ENCODE peak calls at places on chromosomes 6 and 20, in ten cellular contexts. I, Y, V, F, C, D, H, J, P and S are unnamed samples.

GRCh38 chr6:110255356-110255755 is 75.1 kb downstream of the CDC40 start:
- DNase-seq in I (no peak), Y (no peak), V (no peak), F (no peak), C (peak; percentile 78), D (no peak), H (peak; percentile 33), J (peak; percentile 41), P (peak; percentile 4), S (no peak)

GRCh38 chr6:167116109-167116837 is 6.6 kb upstream of the CCR6 start:
- DNase-seq in I (no peak), Y (no peak), V (peak; percentile 12), F (no peak), C (peak; percentile 36), D (no peak), H (no peak), J (no peak), P (no peak), S (no peak)

GRCh38 chr6:166446567-166447065 is 63.9 kb upstream of the MPC1 start:
- DNase-seq in I (no peak), Y (peak; percentile 20), V (no peak), F (no peak), C (no peak), D (no peak), H (no peak), J (no peak), P (no peak), S (no peak)

GRCh38 chr6:17768388-17768787 is 61.7 kb upstream of the NUP153 start:
- DNase-seq in I (no peak), Y (no peak), V (no peak), F (no peak), C (peak; percentile 66), D (no peak), H (peak; percentile 32), J (peak; percentile 23), P (no peak), S (no peak)

GRCh38 chr6:33696538-33697518 is 14.7 kb downstream of the UQCC2 start:
- DNase-seq in I (peak; percentile 55), Y (peak; percentile 77), V (peak; percentile 38), F (no peak), C (no peak), D (no peak), H (peak; percentile 85), J (no peak), P (peak; percentile 76), S (no peak)

GRCh38 chr6:56927538-56928453 is 27.1 kb upstream of the BEND6 start:
- DNase-seq in I (no peak), Y (no peak), V (no peak), F (no peak), C (no peak), D (no peak), H (peak; percentile 24), J (no peak), P (no peak), S (no peak)

GRCh38 chr20:10074513-10074912 is 39.7 kb downstream of the ANKEF1 start:
- DNase-seq in I (no peak), Y (no peak), V (no peak), F (no peak), C (no peak), D (no peak), H (peak; percentile 90), J (no peak), P (no peak), S (peak; percentile 4)

GRCh38 chr6:89368107-89368506 is 15.6 kb upstream of the UBE2J1 start:
- DNase-seq in I (peak; percentile 68), Y (peak; percentile 63), V (peak; percentile 75), F (peak; percentile 69), C (peak; percentile 83), D (peak; percentile 68), H (peak; percentile 65), J (peak; percentile 62), P (peak; percentile 59), S (no peak)

GRCh38 chr6:43286995-43287716 is 10.9 kb upstream of the SLC22A7 start:
- DNase-seq in I (peak; percentile 23), Y (no peak), V (no peak), F (no peak), C (peak; percentile 56), D (no peak), H (no peak), J (no peak), P (no peak), S (no peak)

GRCh38 chr6:135185483-135185882 is 4.4 kb downstream of the MYB start:
- DNase-seq in I (no peak), Y (no peak), V (no peak), F (no peak), C (no peak), D (no peak), H (no peak), J (no peak), P (no peak), S (no peak)

GRCh38 chr6:169801396-169802160 is 50.2 kb downstream of the ERMARD start:
- DNase-seq in I (no peak), Y (no peak), V (no peak), F (no peak), C (no peak), D (no peak), H (no peak), J (no peak), P (no peak), S (no peak)

GRCh38 chr6:74834967-74835366 is 370.9 kb downstream of the COL12A1 start:
- DNase-seq in I (no peak), Y (no peak), V (no peak), F (no peak), C (no peak), D (no peak), H (peak; percentile 2), J (no peak), P (no peak), S (no peak)

GRCh38 chr20:1336699-1337387 is 7.9 kb upstream of the SDCBP2 start:
- DNase-seq in I (peak; percentile 85), Y (peak; percentile 82), V (peak; percentile 65), F (peak; percentile 60), C (no peak), D (no peak), H (no peak), J (no peak), P (peak; percentile 90), S (no peak)

GRCh38 chr20:5606347-5606746 is 143.9 kb upstream of the SHLD1 start:
- DNase-seq in I (no peak), Y (no peak), V (no peak), F (no peak), C (no peak), D (no peak), H (no peak), J (no peak), P (no peak), S (no peak)

GRCh38 chr6:156778615-156779205 is 1.5 kb downstream of the ARID1B start:
- DNase-seq in I (peak; percentile 75), Y (peak; percentile 56), V (peak; percentile 66), F (peak; percentile 65), C (peak; percentile 43), D (no peak), H (peak; percentile 43), J (peak; percentile 41), P (peak; percentile 59), S (no peak)

GRCh38 chr20:43559588-43559987 is 761 bp downstream of the SGK2 start:
- DNase-seq in I (no peak), Y (peak; percentile 41), V (peak; percentile 66), F (no peak), C (no peak), D (no peak), H (no peak), J (no peak), P (no peak), S (no peak)

GRCh38 chr6:131952886-131953509 is 1.8 kb upstream of the CCN2 start:
- DNase-seq in I (no peak), Y (no peak), V (no peak), F (no peak), C (no peak), D (no peak), H (no peak), J (no peak), P (no peak), S (no peak)

GRCh38 chr6:144012534-144012933 is 4.5 kb upstream of the PLAGL1 start:
- DNase-seq in I (no peak), Y (no peak), V (no peak), F (no peak), C (no peak), D (no peak), H (no peak), J (no peak), P (no peak), S (no peak)

GRCh38 chr20:62602550-62602949 is 39.8 kb upstream of the SLCO4A1 start:
- DNase-seq in I (peak; percentile 60), Y (peak; percentile 45), V (no peak), F (peak; percentile 23), C (no peak), D (no peak), H (no peak), J (no peak), P (no peak), S (no peak)
- H3K4me1 ChIP-seq in I (peaks cover 22% of the 10 kb centered on the region), Y (peaks cover 59% of the 10 kb centered on the region), V (peaks cover 45% of the 10 kb centered on the region), F (no peaks in the 10 kb centered on the region), C (no peaks in the 10 kb centered on the region), D (peaks cover 9% of the 10 kb centered on the region), H (peaks cover 10% of the 10 kb centered on the region), J (no peaks in the 10 kb centered on the region), P (peaks cover 37% of the 10 kb centered on the region), S (peaks cover 9% of the 10 kb centered on the region)

DNA sequence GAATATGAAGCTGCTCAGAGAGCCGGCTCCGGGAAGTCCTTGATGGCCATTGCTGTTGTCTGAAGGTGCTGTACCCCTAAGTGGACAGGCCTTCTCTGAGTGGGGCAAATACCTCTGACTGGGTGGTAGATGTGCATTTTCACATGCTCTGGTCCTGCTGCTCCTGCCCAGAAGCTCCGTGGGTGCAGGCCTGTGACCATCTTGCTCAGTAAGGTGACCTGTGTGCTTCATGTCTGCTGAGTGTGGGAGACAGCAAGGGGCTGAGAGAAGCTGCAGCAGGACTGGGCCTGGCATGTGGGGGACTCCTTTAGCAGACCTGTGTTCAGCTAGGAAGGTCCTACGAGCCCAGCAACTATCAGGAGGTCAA is 5.0 kb downstream of the SPATA2 start:
- DNase-seq in I (no peak), Y (no peak), V (no peak), F (no peak), C (no peak), D (no peak), H (no peak), J (no peak), P (no peak), S (no peak)
- H3K4me1 ChIP-seq in I (peaks cover 54% of the 10 kb centered on the region), Y (peaks cover 51% of the 10 kb centered on the region), V (peaks cover 43% of the 10 kb centered on the region), F (peaks cover 37% of the 10 kb centered on the region), C (peaks cover 26% of the 10 kb centered on the region), D (peaks cover 11% of the 10 kb centered on the region), H (peaks cover 2% of the 10 kb centered on the region), J (peaks cover 17% of the 10 kb centered on the region), P (peaks cover 92% of the 10 kb centered on the region), S (peaks cover 27% of the 10 kb centered on the region)

DNA sequence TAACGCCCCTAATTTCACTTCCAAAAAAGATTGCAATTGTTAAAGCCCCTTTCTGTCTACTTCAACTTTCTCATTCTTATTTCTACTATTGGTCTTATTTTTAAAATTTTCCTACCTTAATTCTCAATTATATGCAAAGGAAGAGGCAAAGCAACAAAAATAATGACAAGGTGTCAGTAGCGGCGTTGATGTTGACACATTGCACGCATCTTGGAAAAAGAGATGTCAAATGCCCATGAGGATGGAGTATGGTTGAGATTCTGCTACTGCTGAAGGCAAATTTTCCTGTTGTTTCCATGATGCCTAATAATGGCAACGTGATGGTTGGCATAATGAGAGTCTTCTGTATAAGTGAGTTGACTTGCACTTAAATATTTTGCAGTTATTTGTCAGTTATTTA is 258.9 kb downstream of the CDKAL1 start:
- DNase-seq in I (no peak), Y (no peak), V (no peak), F (no peak), C (no peak), D (no peak), H (no peak), J (no peak), P (no peak), S (no peak)
- H3K4me1 ChIP-seq in I (no peaks in the 10 kb centered on the region), Y (peaks cover 8% of the 10 kb centered on the region), V (no peaks in the 10 kb centered on the region), F (no peaks in the 10 kb centered on the region), C (no peaks in the 10 kb centered on the region), D (no peaks in the 10 kb centered on the region), H (no peaks in the 10 kb centered on the region), J (no peaks in the 10 kb centered on the region), P (no peaks in the 10 kb centered on the region), S (no peaks in the 10 kb centered on the region)

GRCh38 chr20:45049904-45050471 is 50.9 kb downstream of the KCNS1 start:
- DNase-seq in I (no peak), Y (no peak), V (no peak), F (no peak), C (no peak), D (no peak), H (no peak), J (no peak), P (no peak), S (no peak)
- H3K4me1 ChIP-seq in I (peaks cover 10% of the 10 kb centered on the region), Y (no peaks in the 10 kb centered on the region), V (no peaks in the 10 kb centered on the region), F (no peaks in the 10 kb centered on the region), C (peaks cover 10% of the 10 kb centered on the region), D (peaks cover 61% of the 10 kb centered on the region), H (peaks cover 5% of the 10 kb centered on the region), J (peaks cover 27% of the 10 kb centered on the region), P (peaks cover 41% of the 10 kb centered on the region), S (peaks cover 20% of the 10 kb centered on the region)